ENCODE peak calls at places on chromosomes 2 and 18, in nine cellular contexts. J is uterus, U is adrenal gland, B is heart right ventricle, R is right atrium auricular region, I is Peyer's patch, T is lung, Y is H9, M is K562. Z is an unnamed sample. For H3K9me3, the result is how much of the 10 kb centered on the place peaks cover.

GRCh38 chr2:204170419-204170818 is 233.9 kb downstream of the ICOS start:
- DNase-seq in J (no peak), U (no peak), B (no peak), R (no peak), I (no peak), T (no peak), Y (no peak), M (no peak), Z (no peak)

GRCh38 chr2:224944707-224945106 is 97.6 kb downstream of the DOCK10 start:
- DNase-seq in J (no peak), U (no peak), B (no peak), R (no peak), I (no peak), T (no peak), Y (no peak), M (no peak), Z (no peak)

GRCh38 chr2:211455225-211455841 is 898.9 kb downstream of the CPS1 start:
- DNase-seq in J (no peak), U (peak), B (no peak), R (peak), I (no peak), T (peak), Y (peak), M (peak), Z (peak)

GRCh38 chr2:127070221-127070620 is 36.7 kb downstream of the BIN1 start:
- DNase-seq in J (no peak), U (no peak), B (no peak), R (no peak), I (no peak), T (no peak), Y (no peak), M (no peak), Z (no peak)

GRCh38 chr18:41939326-41939725 is 15.7 kb upstream of the PIK3C3 start:
- DNase-seq in J (no peak), U (no peak), B (no peak), R (no peak), I (no peak), T (no peak), Y (no peak), M (no peak), Z (no peak)

GRCh38 chr2:13616059-13616458 is 899.3 kb downstream of the TRIB2 start:
- DNase-seq in J (no peak), U (no peak), B (no peak), R (no peak), I (no peak), T (no peak), Y (no peak), M (no peak), Z (no peak)

GRCh38 chr2:79982445-79982844 is 322.1 kb downstream of the LRRTM1 start:
- DNase-seq in J (no peak), U (no peak), B (peak), R (no peak), I (peak), T (no peak), Y (peak), M (peak), Z (no peak)

GRCh38 chr2:104033399-104033798 is 820.5 kb upstream of the POU3F3 start:
- DNase-seq in J (no peak), U (no peak), B (no peak), R (no peak), I (no peak), T (no peak), Y (no peak), M (no peak), Z (no peak)

GRCh38 chr2:119469661-119470297 is 38.1 kb downstream of the TMEM37 start:
- DNase-seq in J (no peak), U (no peak), B (no peak), R (no peak), I (no peak), T (no peak), Y (no peak), M (no peak), Z (no peak)

GRCh38 chr2:229270551-229271410 is at the start of gene PID1:
- DNase-seq in J (peak), U (peak), B (peak), R (no peak), I (peak), T (no peak), Y (peak), M (no peak), Z (peak)

GRCh38 chr2:10142640-10142965 is 20.1 kb downstream of the RRM2 start:
- DNase-seq in J (no peak), U (no peak), B (no peak), R (no peak), I (no peak), T (no peak), Y (no peak), M (no peak), Z (no peak)

GRCh38 chr2:102141915-102142828 is at the start of gene IL1R1:
- DNase-seq in J (peak), U (peak), B (peak), R (peak), I (peak), T (peak), Y (peak), M (peak), Z (peak)

GRCh38 chr18:68177807-68178702 is 536.9 kb downstream of the TMX3 start:
- DNase-seq in J (no peak), U (no peak), B (no peak), R (no peak), I (no peak), T (no peak), Y (no peak), M (no peak), Z (peak)

GRCh38 chr2:15142069-15142689 is 419.0 kb downstream of the NBAS start:
- DNase-seq in J (no peak), U (no peak), B (no peak), R (no peak), I (no peak), T (no peak), Y (no peak), M (no peak), Z (no peak)

GRCh38 chr2:1744151-1744445 is 217 bp downstream of the PXDN start:
- DNase-seq in J (no peak), U (no peak), B (peak), R (no peak), I (no peak), T (peak), Y (peak), M (no peak), Z (no peak)

GRCh38 chr2:18266188-18266587 is 294.3 kb downstream of the RDH14 start:
- DNase-seq in J (no peak), U (no peak), B (no peak), R (no peak), I (no peak), T (no peak), Y (no peak), M (peak), Z (no peak)

GRCh38 chr2:109396338-109397180 is 217.2 kb downstream of the SEPTIN10 start:
- DNase-seq in J (no peak), U (no peak), B (no peak), R (no peak), I (no peak), T (no peak), Y (peak), M (no peak), Z (no peak)

GRCh38 chr2:66575625-66576371 is 140.9 kb downstream of the MEIS1 start:
- DNase-seq in J (peak), U (peak), B (peak), R (no peak), I (peak), T (no peak), Y (peak), M (no peak), Z (peak)

GRCh38 chr2:46036929-46037328 is 260.3 kb upstream of the EPAS1 start:
- DNase-seq in J (no peak), U (no peak), B (no peak), R (no peak), I (no peak), T (no peak), Y (no peak), M (no peak), Z (no peak)

GRCh38 chr2:121004950-121005349 is 269.3 kb downstream of the GLI2 start:
- DNase-seq in J (no peak), U (no peak), B (no peak), R (peak), I (no peak), T (peak), Y (no peak), M (no peak), Z (no peak)

GRCh38 chr2:127707890-127708648 is 6.8 kb downstream of the SFT2D3 start:
- DNase-seq in J (no peak), U (peak), B (no peak), R (no peak), I (no peak), T (peak), Y (no peak), M (no peak), Z (no peak)

GRCh38 chr2:66443183-66443976 is 8.5 kb downstream of the MEIS1 start:
- DNase-seq in J (no peak), U (no peak), B (peak), R (no peak), I (no peak), T (no peak), Y (no peak), M (no peak), Z (peak)

GRCh38 chr2:100589527-100589926 is 26.7 kb downstream of the PDCL3 start:
- DNase-seq in J (no peak), U (no peak), B (no peak), R (no peak), I (no peak), T (no peak), Y (no peak), M (peak), Z (no peak)

GRCh38 chr2:169107645-169108044 is 38.3 kb downstream of the DHRS9 start:
- DNase-seq in J (no peak), U (no peak), B (no peak), R (no peak), I (no peak), T (no peak), Y (no peak), M (no peak), Z (no peak)

GRCh38 chr2:176814274-176814673 is 398.3 kb upstream of the HNRNPA3 start:
- DNase-seq in J (no peak), U (no peak), B (no peak), R (no peak), I (no peak), T (no peak), Y (no peak), M (no peak), Z (no peak)

GRCh38 chr18:41075212-41075611 is 879.8 kb upstream of the PIK3C3 start:
- DNase-seq in J (no peak), U (no peak), B (no peak), R (no peak), I (no peak), T (no peak), Y (no peak), M (no peak), Z (no peak)

GRCh38 chr2:208269091-208269490 is 3.0 kb downstream of the PIKFYVE start:
- DNase-seq in J (no peak), U (no peak), B (no peak), R (no peak), I (no peak), T (no peak), Y (no peak), M (peak), Z (no peak)

GRCh38 chr2:45778720-45779171 is 127.3 kb downstream of the PRKCE start:
- DNase-seq in J (peak), U (peak), B (no peak), R (peak), I (peak), T (peak), Y (peak), M (peak), Z (peak)

GRCh38 chr2:237673130-237673921 is 45.9 kb downstream of the LRRFIP1 start:
- DNase-seq in J (no peak), U (peak), B (peak), R (peak), I (peak), T (peak), Y (peak), M (peak), Z (no peak)

GRCh38 chr18:43060020-43060419 is 55.5 kb downstream of the RIT2 start:
- DNase-seq in J (no peak), U (no peak), B (no peak), R (no peak), I (no peak), T (no peak), Y (no peak), M (no peak), Z (no peak)

GRCh38 chr2:171515672-171516298 is 6.5 kb upstream of the CYBRD1 start:
- DNase-seq in J (no peak), U (peak), B (no peak), R (no peak), I (no peak), T (no peak), Y (no peak), M (peak), Z (no peak)

GRCh38 chr2:47249427-47249826 is 94.3 kb upstream of the STPG4 start:
- DNase-seq in J (no peak), U (no peak), B (no peak), R (no peak), I (no peak), T (no peak), Y (no peak), M (no peak), Z (no peak)

GRCh38 chr2:16635796-16636699 is 29.6 kb downstream of the CYRIA start:
- DNase-seq in J (no peak), U (no peak), B (no peak), R (no peak), I (no peak), T (no peak), Y (no peak), M (peak), Z (no peak)

GRCh38 chr2:9638532-9638931 is 7.7 kb upstream of the YWHAQ start:
- DNase-seq in J (peak), U (peak), B (peak), R (peak), I (peak), T (peak), Y (no peak), M (peak), Z (peak)

GRCh38 chr2:176109226-176109954 is 2.3 kb downstream of the HOXD11 start:
- DNase-seq in J (no peak), U (no peak), B (no peak), R (no peak), I (no peak), T (no peak), Y (peak), M (no peak), Z (no peak)

GRCh38 chr2:128564131-128564530 is 245.5 kb upstream of the HS6ST1 start:
- DNase-seq in J (no peak), U (no peak), B (no peak), R (no peak), I (no peak), T (peak), Y (no peak), M (no peak), Z (no peak)

DNA sequence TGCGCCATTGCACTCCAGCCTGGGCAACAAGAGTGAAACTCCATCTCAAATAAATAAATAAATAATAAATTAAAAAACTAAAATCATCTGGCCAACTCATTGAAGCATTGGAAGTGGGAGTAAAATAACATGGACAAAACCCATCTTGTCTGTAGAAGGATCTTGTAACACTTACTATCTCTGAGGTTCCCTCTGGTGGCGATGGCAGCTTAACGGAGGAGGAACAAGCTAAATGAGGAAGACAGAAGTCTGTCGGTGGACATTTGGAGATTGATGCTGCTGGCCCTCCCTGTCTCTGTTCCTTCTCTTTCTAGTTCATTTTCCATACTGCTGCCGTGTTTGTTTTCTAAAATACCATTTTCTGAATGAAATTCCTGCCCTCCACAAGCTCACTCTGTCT is 43.4 kb downstream of the ZCCHC2 start:
- DNase-seq in J (no peak), U (peak), B (no peak), R (no peak), I (no peak), T (no peak), Y (no peak), M (peak), Z (no peak)
- H3K27ac ChIP-seq in J (no peak), U (no peak), B (no peak), R (no peak), I (no peak), T (no peak), Y (no peak), M (no peak), Z (no peak)

DNA sequence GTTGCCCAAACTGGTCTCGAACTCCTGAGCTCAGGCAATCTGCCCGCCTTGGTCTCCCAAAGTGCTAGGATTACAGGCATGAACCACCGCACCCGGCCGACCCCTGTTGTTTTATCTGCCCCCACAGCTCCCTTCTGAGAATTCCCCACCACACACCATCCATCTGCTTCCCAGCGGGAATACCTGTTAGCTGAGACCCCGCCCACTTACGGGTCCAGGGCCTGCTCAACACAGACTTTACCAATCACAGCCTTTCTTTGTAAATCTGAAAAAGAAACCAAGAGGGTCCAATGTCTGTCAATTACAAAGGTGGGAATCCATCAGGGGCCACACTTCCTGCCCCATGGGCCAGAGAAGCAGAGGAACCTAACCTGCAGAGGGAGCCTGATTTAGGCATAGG is 14.2 kb upstream of the CABLES1 start:
- DNase-seq in J (no peak), U (no peak), B (no peak), R (no peak), I (no peak), T (no peak), Y (peak), M (no peak), Z (no peak)
- TF ChIP-seq CTCF in J (no peak), U (no peak), B (no peak), R (no peak), I (no peak), T (no peak), Y (no peak), M (no peak), Z (no peak)

GRCh38 chr18:4851301-4851700 is 345.8 kb downstream of the AKAIN1 start:
- DNase-seq in J (no peak), U (no peak), B (no peak), R (no peak), I (no peak), T (no peak), Y (no peak), M (no peak), Z (no peak)

GRCh38 chr18:4858378-4859127 is 338.5 kb downstream of the AKAIN1 start:
- DNase-seq in J (no peak), U (no peak), B (no peak), R (no peak), I (no peak), T (no peak), Y (no peak), M (no peak), Z (no peak)

GRCh38 chr18:4854664-4855063 is 342.4 kb downstream of the AKAIN1 start:
- DNase-seq in J (no peak), U (no peak), B (no peak), R (no peak), I (no peak), T (no peak), Y (peak), M (no peak), Z (no peak)
- H3K9me3 ChIP-seq in J (under half), U (under half), B (under half), R (under half), I (under half), T (under half), Y (under half), M (under half), Z (under half)

DNA sequence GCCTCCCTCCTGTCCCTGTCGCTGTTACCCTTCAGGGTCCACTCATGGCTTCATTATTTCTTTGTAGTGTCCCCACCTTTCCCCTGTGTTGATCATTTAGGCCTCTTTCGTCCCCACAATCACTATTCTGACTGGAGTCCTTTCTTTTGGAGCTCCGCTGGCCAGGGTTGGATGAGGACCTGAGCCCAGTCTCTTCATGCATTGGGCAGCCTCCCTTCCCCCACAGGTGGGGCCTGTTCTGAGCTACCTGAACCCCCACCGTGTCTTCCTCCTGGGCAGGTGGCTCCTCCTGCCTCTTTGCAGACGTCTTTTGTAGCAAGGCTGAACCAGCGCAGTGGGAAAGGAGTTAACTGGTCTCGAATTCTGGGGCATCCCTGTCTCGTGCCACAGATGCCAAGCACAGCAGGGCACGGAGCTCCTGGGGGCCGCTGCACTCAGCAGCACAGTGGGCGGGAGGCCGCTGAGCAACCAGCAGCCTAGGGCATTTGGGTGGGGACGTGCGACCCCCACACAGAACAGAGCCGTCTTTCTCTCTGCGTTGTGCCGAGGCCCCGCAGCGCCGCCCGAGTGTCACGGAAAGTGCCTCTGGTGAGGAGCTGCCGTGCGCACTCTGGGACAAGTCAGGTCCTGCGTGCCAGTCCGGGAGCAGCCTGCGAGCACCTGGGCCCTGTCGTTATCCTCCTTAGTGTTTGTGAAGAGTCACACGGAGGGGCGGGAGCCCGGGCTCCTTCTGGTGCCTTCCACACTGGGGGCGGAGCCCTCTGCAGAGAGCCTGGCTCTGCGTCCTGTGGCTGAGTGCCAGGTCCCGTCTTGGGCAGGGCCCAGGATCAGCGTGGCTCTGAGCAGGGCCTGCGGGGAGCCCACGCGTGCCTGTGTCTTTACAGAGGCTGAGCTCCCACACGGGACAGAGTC is 130.1 kb downstream of the NFATC1 start:
- DNase-seq in J (peak), U (no peak), B (peak), R (peak), I (peak), T (no peak), Y (peak), M (no peak), Z (no peak)
- H3K27ac ChIP-seq in J (no peak), U (no peak), B (no peak), R (peak), I (no peak), T (peak), Y (no peak), M (no peak), Z (no peak)

Z was measured in pancreas.